ENCODE peak calls at places on chromosomes 2 and 18, in nine cellular contexts. G is activated gamma-delta T cell treated with Interleukin-2 at 50 U/mL for 16 hours; A is transverse colon; W is activated effector memory CD4-positive, alpha-beta T cell treated with anti-CD3 and anti-CD28 coated beads, Interleukin-2, amount 50 U/mL, for 16 hours; E is RWPE1; J is activated CD4-positive, CD25-positive, alpha-beta regulatory T cell treated with anti-CD3 and anti-CD28 coated beads, Interleukin-2, amount 50 U/mL, for 72 hours; B is prostate gland; X is retinal pigment epithelial cell; O is NCI-H2171 treated with DMSO at 0.1 percent for 48 hours. F is an unnamed sample.

GRCh38 chr2:75564026-75564688 is 3.4 kb upstream of the EVA1A start:
- DNase-seq in E (no peak), A (no peak), G (no peak), B (no peak), J (no peak), W (no peak), X (no peak), O (no peak), F (no peak)

GRCh38 chr2:226063704-226064390 is 664.3 kb downstream of the NYAP2 start:
- DNase-seq in G (no peak), A (no peak), B (no peak), W (no peak), E (peak), X (no peak), O (no peak), J (no peak), F (no peak)

GRCh38 chr2:58484201-58484600 is 243.1 kb upstream of the FANCL start:
- DNase-seq in B (no peak), J (no peak), W (no peak), A (no peak), X (no peak), G (no peak), E (peak), O (no peak), F (no peak)

GRCh38 chr2:101745711-101746694 is 48.5 kb downstream of the MAP4K4 start:
- DNase-seq in X (no peak), W (no peak), A (no peak), J (no peak), G (no peak), O (no peak), E (peak), B (no peak), F (no peak)

GRCh38 chr18:32674491-32674890 is 98.3 kb downstream of the KLHL14 start:
- DNase-seq in E (no peak), X (no peak), G (no peak), A (no peak), W (no peak), O (peak), B (no peak), J (no peak), F (no peak)

GRCh38 chr18:54020971-54021370 is 203.5 kb downstream of the MBD2 start:
- DNase-seq in B (no peak), E (no peak), W (no peak), O (no peak), A (no peak), X (no peak), J (no peak), G (no peak), F (no peak)

GRCh38 chr18:36993068-36993467 is 164.1 kb downstream of the KIAA1328 start:
- DNase-seq in A (no peak), B (no peak), G (no peak), J (no peak), X (no peak), E (peak), O (no peak), W (no peak), F (no peak)

GRCh38 chr2:151043484-151043883 is 218.2 kb downstream of the RBM43 start:
- DNase-seq in X (no peak), O (peak), G (no peak), E (peak), B (no peak), A (no peak), W (no peak), J (no peak), F (no peak)

GRCh38 chr2:236675051-236675450 is 105.4 kb downstream of the ACKR3 start:
- DNase-seq in B (no peak), W (no peak), J (no peak), A (no peak), X (no peak), O (no peak), E (no peak), G (no peak), F (no peak)

GRCh38 chr2:20961858-20962257 is 82.0 kb downstream of the APOB start:
- DNase-seq in W (no peak), J (no peak), G (no peak), B (no peak), X (no peak), E (no peak), A (no peak), O (no peak), F (peak)

GRCh38 chr2:120763931-120764330 is 28.3 kb downstream of the GLI2 start:
- DNase-seq in O (no peak), W (peak), B (no peak), A (no peak), X (no peak), E (no peak), J (no peak), G (no peak), F (peak)

GRCh38 chr2:226758886-226759660 is 40.5 kb downstream of the IRS1 start:
- DNase-seq in G (no peak), X (no peak), B (no peak), E (peak), W (no peak), O (no peak), A (no peak), J (no peak), F (no peak)

GRCh38 chr2:23713352-23713751 is 213.6 kb downstream of the ATAD2B start:
- DNase-seq in G (no peak), W (no peak), E (no peak), X (no peak), A (no peak), O (no peak), B (no peak), J (no peak), F (no peak)

GRCh38 chr18:72086421-72086820 is 457.7 kb downstream of the CBLN2 start:
- DNase-seq in W (no peak), A (no peak), B (no peak), X (peak), G (no peak), E (peak), J (no peak), O (peak), F (no peak)

GRCh38 chr2:120463527-120463926 is 117.6 kb downstream of the INHBB start:
- DNase-seq in O (no peak), W (no peak), J (no peak), B (no peak), A (no peak), G (no peak), E (no peak), X (no peak), F (no peak)

GRCh38 chr2:223585691-223586090 is 16.5 kb downstream of the SCG2 start:
- DNase-seq in E (peak), A (no peak), W (no peak), X (no peak), J (no peak), B (no peak), G (no peak), O (no peak), F (no peak)

GRCh38 chr2:99806758-99807157 is 316.9 kb upstream of the REV1 start:
- DNase-seq in X (peak), G (no peak), B (no peak), J (no peak), A (no peak), O (no peak), E (no peak), W (no peak), F (no peak)

GRCh38 chr18:23238152-23238531 is 102.9 kb downstream of the CABLES1 start:
- DNase-seq in W (no peak), J (no peak), G (no peak), E (peak), O (no peak), A (peak), X (peak), B (peak), F (peak)

GRCh38 chr2:176464886-176465564 is 195.8 kb downstream of the MTX2 start:
- DNase-seq in W (no peak), G (no peak), J (no peak), B (no peak), O (peak), E (no peak), X (no peak), A (no peak), F (no peak)

GRCh38 chr2:240501531-240501991 is 56.2 kb downstream of the ANKMY1 start:
- DNase-seq in O (no peak), G (no peak), A (no peak), E (no peak), J (peak), X (no peak), W (no peak), B (peak), F (no peak)

GRCh38 chr2:189002079-189002478 is 27.9 kb downstream of the COL3A1 start:
- DNase-seq in B (no peak), A (no peak), G (no peak), J (no peak), X (no peak), E (peak), W (no peak), O (no peak), F (no peak)

GRCh38 chr2:229176136-229176535 is 95.0 kb downstream of the PID1 start:
- DNase-seq in E (no peak), J (no peak), X (no peak), G (no peak), O (no peak), W (no peak), A (no peak), B (no peak), F (no peak)

GRCh38 chr2:240520143-240520973 is 37.4 kb downstream of the ANKMY1 start:
- DNase-seq in X (no peak), G (no peak), O (no peak), E (no peak), W (peak), B (no peak), A (no peak), J (no peak), F (no peak)

GRCh38 chr2:213119061-213119809 is 32.2 kb downstream of the IKZF2 start:
- DNase-seq in X (no peak), B (no peak), E (peak), J (peak), W (peak), G (peak), A (no peak), O (no peak), F (no peak)